ENCODE peak calls at places on chromosome 19, in ten cellular contexts. Q, L, P, K, T, M, U, J, H and O are unnamed samples.

GRCh38 chr19:29372921-29373797 is 152.6 kb upstream of the VSTM2B start:
- DNase-seq in T (no peak), Q (no peak), U (no peak), K (peak), J (peak), L (no peak), P (no peak), M (no peak), H (no peak), O (no peak)

GRCh38 chr19:56111601-56112312 is 9.3 kb downstream of the ZNF787 start:
- DNase-seq in Q (no peak), P (peak), K (peak), T (no peak), H (no peak), U (no peak), M (peak), L (peak), J (no peak), O (peak)

GRCh38 chr19:1491849-1492170 is 829 bp downstream of the REEP6 start:
- DNase-seq in M (no peak), L (no peak), J (no peak), T (no peak), P (no peak), K (no peak), Q (no peak), H (no peak), U (no peak), O (no peak)

GRCh38 chr19:52227196-52227940 is 37.5 kb downstream of the PPP2R1A start:
- DNase-seq in J (no peak), H (no peak), K (no peak), T (no peak), L (no peak), U (no peak), P (no peak), M (no peak), Q (no peak), O (no peak)

GRCh38 chr19:13610042-13610691 is 103.9 kb upstream of the CACNA1A start:
- DNase-seq in U (no peak), M (no peak), H (no peak), K (no peak), Q (no peak), P (no peak), J (no peak), T (no peak), L (no peak), O (peak)

GRCh38 chr19:35756373-35757230 is at the start of gene HSPB6:
- DNase-seq in L (no peak), J (no peak), K (peak), H (peak), T (no peak), U (no peak), M (peak), P (no peak), Q (peak), O (peak)

GRCh38 chr19:1648926-1649541 is 3.4 kb downstream of the TCF3 start:
- DNase-seq in U (no peak), Q (no peak), M (no peak), L (peak), K (no peak), H (no peak), J (no peak), T (no peak), P (no peak), O (peak)

GRCh38 chr19:8641908-8642547 is 11.6 kb downstream of the NFILZ start:
- DNase-seq in K (peak), M (no peak), J (no peak), H (peak), T (no peak), P (no peak), U (no peak), Q (peak), L (peak), O (no peak)

GRCh38 chr19:4069331-4069959 is 2.7 kb upstream of the ZBTB7A start:
- DNase-seq in Q (no peak), M (peak), U (no peak), P (no peak), L (no peak), J (no peak), K (peak), T (no peak), H (no peak), O (peak)

GRCh38 chr19:10006335-10006708 is 4.0 kb downstream of the COL5A3 start:
- DNase-seq in U (no peak), M (peak), T (no peak), J (no peak), L (no peak), Q (peak), P (no peak), H (no peak), K (no peak), O (peak)